ENCODE peak calls at places on chromosomes 3 and 15, in four cellular contexts. E, Z, K and W are unnamed samples.

GRCh38 chr3:29240248-29240647 is 40.6 kb upstream of the RBMS3 start:
- DNase-seq in E (no peak), Z (no peak), K (no peak), W (no peak)

GRCh38 chr3:123386477-123387040 is 62.3 kb downstream of the ADCY5 start:
- DNase-seq in E (no peak), Z (no peak), K (no peak), W (no peak)

GRCh38 chr15:53133255-53133654 is 343.1 kb upstream of the ONECUT1 start:
- DNase-seq in K (no peak), Z (no peak), E (no peak), W (no peak)

GRCh38 chr3:8741581-8742355 is 8.2 kb downstream of the CAV3 start:
- DNase-seq in E (peak; percentile 53), K (peak; percentile 43), Z (peak; percentile 40), W (no peak)

GRCh38 chr3:38404286-38404685 is 49.4 kb upstream of the ACVR2B start:
- DNase-seq in Z (no peak), E (no peak), K (no peak), W (no peak)

GRCh38 chr3:31925271-31925630 is 55.8 kb downstream of the OSBPL10 start:
- DNase-seq in Z (no peak), E (no peak), K (no peak), W (no peak)

GRCh38 chr3:166190360-166190759 is 353.1 kb upstream of the BCHE start:
- DNase-seq in K (no peak), Z (no peak), E (no peak), W (no peak)

GRCh38 chr3:8937064-8938020 is 25.9 kb downstream of the RAD18 start:
- DNase-seq in Z (no peak), E (no peak), K (no peak), W (no peak)

GRCh38 chr3:141487419-141488345 is 855 bp downstream of the RASA2 start:
- DNase-seq in E (peak; percentile 61), Z (peak; percentile 95), K (peak; percentile 82), W (peak; percentile 81)

GRCh38 chr3:71219744-71220638 is 363.5 kb downstream of the FOXP1 start:
- DNase-seq in K (no peak), E (no peak), Z (no peak), W (no peak)

GRCh38 chr3:169699536-169700050 is 36.1 kb upstream of the MECOM start:
- DNase-seq in K (peak; percentile 91), E (peak; percentile 84), Z (no peak), W (no peak)

GRCh38 chr3:107699682-107700081 is 176.9 kb downstream of the BBX start:
- DNase-seq in K (no peak), Z (no peak), E (no peak), W (no peak)

GRCh38 chr3:129087138-129087702 is 26.6 kb downstream of the GP9 start:
- DNase-seq in K (peak; percentile 64), E (peak; percentile 77), Z (no peak), W (no peak)

GRCh38 chr15:65171428-65171827 is 13.7 kb downstream of the CLPX start:
- DNase-seq in E (no peak), Z (no peak), K (no peak), W (no peak)

GRCh38 chr15:37015476-37015875 is 84.9 kb downstream of the MEIS2 start:
- DNase-seq in E (no peak), Z (no peak), K (no peak), W (no peak)

GRCh38 chr3:72891053-72891855 is 3.4 kb downstream of the GXYLT2 start:
- DNase-seq in E (peak; percentile 88), K (peak; percentile 63), Z (no peak), W (no peak)

GRCh38 chr15:78623786-78624497 is 3.1 kb upstream of the CHRNA3 start:
- DNase-seq in E (no peak), Z (peak; percentile 65), K (no peak), W (no peak)

GRCh38 chr3:53166781-53167291 is 5.8 kb downstream of the PRKCD start:
- DNase-seq in E (peak; percentile 31), K (peak; percentile 65), Z (no peak), W (no peak)

GRCh38 chr15:78540955-78541743 is 905 bp downstream of the PSMA4 start:
- DNase-seq in Z (no peak), K (no peak), E (no peak), W (peak; percentile 74)

GRCh38 chr3:38168988-38169363 is 3.6 kb downstream of the OXSR1 start:
- DNase-seq in E (no peak), K (no peak), Z (no peak), W (no peak)

GRCh38 chr3:159733194-159733860 is 255.3 kb upstream of the IL12A start:
- DNase-seq in E (no peak), K (no peak), Z (no peak), W (no peak)

GRCh38 chr15:68816795-68817303 is 3.8 kb downstream of the ANP32A start:
- DNase-seq in E (peak; percentile 21), K (peak; percentile 47), Z (peak; percentile 79), W (peak; percentile 57)

GRCh38 chr15:68816158-68816557 is 4.5 kb downstream of the ANP32A start:
- DNase-seq in E (no peak), K (no peak), Z (no peak), W (peak; percentile 33)

GRCh38 chr15:68818088-68818670 is 2.5 kb downstream of the ANP32A start:
- DNase-seq in Z (peak; percentile 92), K (peak; percentile 77), E (peak; percentile 67), W (peak; percentile 88)

GRCh38 chr15:68818671-68819450 is 1.8 kb downstream of the ANP32A start:
- DNase-seq in Z (peak; percentile 94), E (peak; percentile 42), K (peak; percentile 49), W (peak; percentile 76)

DNA sequence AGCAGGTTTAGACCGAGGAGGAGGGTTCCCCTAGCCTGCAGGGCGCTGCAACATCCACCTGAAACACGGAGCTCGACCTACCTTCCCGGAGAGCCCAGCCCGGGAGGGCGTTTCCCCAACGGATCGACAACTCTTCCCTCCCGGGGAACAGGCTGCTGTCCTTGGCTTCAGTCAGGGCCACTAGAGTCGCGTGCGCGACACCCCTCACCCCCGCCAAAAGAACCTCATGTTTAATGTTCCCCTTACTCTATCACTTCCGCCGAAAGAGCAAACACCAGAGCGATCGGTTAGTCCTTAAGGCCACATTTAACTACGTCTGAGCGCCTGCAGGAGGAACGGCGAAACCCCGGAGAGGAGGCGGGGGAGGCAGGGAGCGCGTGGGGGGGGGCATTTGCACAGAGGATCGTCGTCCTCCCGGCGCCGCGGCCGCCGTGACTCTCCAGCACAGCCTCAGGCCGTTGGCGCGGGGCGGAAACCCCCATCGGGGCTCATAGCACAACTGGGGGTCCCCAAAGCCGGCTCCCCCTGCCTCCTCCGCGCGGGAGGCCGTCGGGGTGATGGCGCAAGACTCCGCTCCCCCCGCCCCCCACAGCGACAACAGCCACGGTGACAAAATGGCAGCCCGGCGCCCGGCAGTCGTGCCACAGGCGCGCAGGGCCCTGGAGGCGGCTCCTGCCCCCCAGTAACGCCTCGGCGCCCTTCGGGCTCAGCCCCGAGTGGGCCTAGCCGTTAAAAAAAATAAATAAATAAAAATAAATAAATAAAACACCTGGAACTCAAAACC is 3.2 kb downstream of the ANP32A start:
- DNase-seq in K (peak; percentile 72), Z (peak; percentile 93), E (peak; percentile 53), W (peak; percentile 90)
- TF ChIP-seq POLR2A in K (no peak), Z (no peak), E (no peak), W (no peak)

DNA sequence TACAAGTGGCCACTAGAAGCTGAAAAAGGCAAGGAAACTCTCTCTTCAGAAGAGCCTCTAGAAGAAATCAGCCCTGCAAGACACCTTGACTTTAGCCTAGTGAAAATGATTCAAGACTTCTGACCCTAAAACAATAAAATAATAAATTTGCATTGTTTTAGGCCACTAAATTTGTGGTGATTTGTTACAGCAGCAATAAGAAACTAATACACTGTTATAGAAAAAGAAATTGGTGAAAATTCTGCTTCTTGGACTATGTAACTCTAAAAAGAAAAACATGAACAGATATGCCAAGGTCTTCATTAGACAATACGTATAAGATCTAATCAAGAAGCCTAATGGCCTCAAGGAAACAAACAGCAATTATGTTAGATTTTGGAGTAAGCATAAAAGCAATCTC is 36.1 kb downstream of the EXD1 start:
- DNase-seq in Z (no peak), K (no peak), E (no peak), W (no peak)
- TF ChIP-seq POLR2A in Z (no peak), K (no peak), E (no peak), W (no peak)

DNA sequence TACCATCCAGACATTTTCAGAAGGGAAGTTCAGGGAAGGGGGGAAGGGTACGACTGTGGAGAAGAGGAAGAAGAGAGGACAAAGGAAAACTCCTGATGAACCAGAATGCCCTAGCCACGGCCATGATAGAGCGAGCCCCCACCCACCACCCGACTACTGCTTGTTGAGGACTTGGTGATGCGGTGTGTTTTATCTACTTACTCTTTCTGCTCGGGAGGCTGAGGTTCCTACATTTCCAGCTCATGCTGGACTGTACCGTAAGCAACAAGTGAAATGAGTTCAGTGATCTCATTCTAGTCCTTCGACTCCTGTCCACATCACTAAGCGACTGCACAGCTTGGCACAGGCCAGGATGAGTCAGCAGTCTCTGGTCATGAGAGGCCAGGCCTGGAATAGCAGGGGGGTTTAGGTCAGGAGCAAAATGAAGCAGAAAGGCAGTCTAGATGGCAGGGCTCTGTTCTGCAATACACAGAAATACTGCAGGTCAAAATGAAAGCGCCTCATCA is 330.9 kb downstream of the TIGIT start:
- DNase-seq in Z (peak; percentile 96), K (peak; percentile 94), E (peak; percentile 94), W (peak; percentile 7)
- TF ChIP-seq POLR2A in Z (no peak), K (no peak), E (peak; percentile 70), W (no peak)

GRCh38 chr3:194494951-194495374 is 8.2 kb upstream of the ATP13A3 start:
- DNase-seq in E (no peak), Z (no peak), K (no peak), W (no peak)
- TF ChIP-seq POLR2A in E (no peak), Z (no peak), K (no peak), W (no peak)

DNA sequence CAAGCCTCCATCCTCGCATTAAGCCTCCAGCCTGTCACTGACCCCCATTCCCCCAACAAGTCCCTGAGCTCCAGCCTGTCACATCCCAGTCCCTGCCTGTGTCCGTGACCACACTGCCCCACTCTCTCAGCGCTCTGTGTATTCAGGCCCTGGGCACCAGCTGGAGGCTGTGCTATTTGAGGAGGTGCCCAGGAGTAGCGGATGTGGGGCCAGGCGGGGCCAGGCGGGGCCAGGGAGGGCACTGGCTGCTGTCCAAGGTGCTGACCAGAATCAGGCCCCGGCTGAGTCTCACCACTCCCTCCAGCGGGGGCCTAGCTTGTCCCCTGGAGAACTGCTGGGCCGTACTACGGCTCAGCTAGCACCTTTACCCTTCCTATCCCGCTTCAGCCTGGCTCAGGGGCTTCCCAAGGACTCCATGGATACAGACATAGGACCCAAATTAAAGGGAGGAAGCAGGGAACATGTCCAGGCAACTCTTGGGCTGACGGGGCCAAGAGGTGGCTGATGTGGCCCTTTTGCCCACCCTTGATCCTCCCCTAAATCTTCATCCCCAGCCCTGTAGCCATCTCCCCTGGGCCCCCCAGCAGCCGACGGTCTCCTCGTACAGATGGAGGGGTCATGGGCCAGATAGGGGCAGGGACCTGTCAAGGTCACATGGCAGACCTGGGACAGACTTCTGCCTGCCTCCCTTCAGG is 1.1 kb downstream of the HHATL start:
- DNase-seq in K (peak; percentile 60), Z (peak; percentile 77), E (no peak), W (peak; percentile 64)
- TF ChIP-seq POLR2A in K (no peak), Z (no peak), E (no peak), W (no peak)